ENCODE peak calls at places on chromosomes 13 and 19, in five cellular contexts. M is small intestine, O is SK-N-SH, Q is osteoblast, C is left ventricle myocardium inferior. Y is an unnamed sample.
A peak's percentile ranks its signal among the peaks of the same experiment; 100 is the strongest.

GRCh38 chr13:75123428-75123827 is 358.5 kb downstream of the TBC1D4 start:
- DNase-seq in M (no peak), O (no peak), Q (no peak), C (no peak), Y (no peak)

GRCh38 chr13:51683537-51684050 is 99.3 kb downstream of the WDFY2 start:
- DNase-seq in M (no peak), O (no peak), Q (no peak), C (no peak), Y (no peak)

GRCh38 chr13:97855570-97855970 is 97.9 kb upstream of the IPO5 start:
- DNase-seq in M (peak; percentile 67), O (peak; percentile 62), Q (peak; percentile 73), C (no peak), Y (peak; percentile 41)

GRCh38 chr19:45499196-45500180 is 1.2 kb downstream of the PPM1N start:
- DNase-seq in M (peak; percentile 72), O (peak; percentile 62), Q (peak; percentile 89), C (no peak), Y (peak; percentile 99)

GRCh38 chr19:45164577-45165335 is 4.0 kb upstream of the NKPD1 start:
- DNase-seq in M (peak; percentile 53), O (no peak), Q (peak; percentile 95), C (peak; percentile 45), Y (no peak)

GRCh38 chr19:43798546-43799409 is 3.5 kb downstream of the LYPD5 start:
- DNase-seq in M (peak; percentile 66), O (peak; percentile 65), Q (no peak), C (no peak), Y (peak; percentile 54)

GRCh38 chr13:80979035-80979641 is 638.2 kb upstream of the SPRY2 start:
- DNase-seq in M (peak; percentile 56), O (peak; percentile 59), Q (peak; percentile 45), C (no peak), Y (peak; percentile 50)

GRCh38 chr19:3642987-3643386 is 16.4 kb upstream of the CACTIN start:
- DNase-seq in M (no peak), O (peak; percentile 78), Q (no peak), C (no peak), Y (no peak)

GRCh38 chr19:7224205-7224833 is 69.9 kb downstream of the INSR start:
- DNase-seq in M (no peak), O (no peak), Q (peak; percentile 45), C (no peak), Y (no peak)

GRCh38 chr19:49335071-49335783 is at the start of gene CD37:
- DNase-seq in M (peak; percentile 15), O (no peak), Q (peak; percentile 30), C (no peak), Y (no peak)

GRCh38 chr19:29535984-29536508 is 10.3 kb downstream of the VSTM2B start:
- DNase-seq in M (no peak), O (no peak), Q (no peak), C (no peak), Y (no peak)

GRCh38 chr19:53394522-53394973 is 401 bp upstream of the ZNF765 start:
- DNase-seq in M (no peak), O (peak; percentile 70), Q (peak; percentile 81), C (peak; percentile 64), Y (peak; percentile 22)

GRCh38 chr13:113561417-113562084 is 23.0 kb upstream of the TFDP1 start:
- DNase-seq in M (no peak), O (no peak), Q (peak; percentile 41), C (no peak), Y (no peak)

GRCh38 chr13:23980160-23980551 is 82.9 kb upstream of the C1QTNF9B start:
- DNase-seq in M (peak; percentile 55), O (peak; percentile 89), Q (peak; percentile 98), C (peak; percentile 85), Y (peak; percentile 22)

GRCh38 chr13:94188173-94188869 is 291.2 kb downstream of the DCT start:
- DNase-seq in M (no peak), O (no peak), Q (no peak), C (no peak), Y (no peak)

GRCh38 chr13:30577381-30577780 is 40.3 kb upstream of the USPL1 start:
- DNase-seq in M (peak; percentile 18), O (no peak), Q (peak; percentile 64), C (no peak), Y (no peak)

GRCh38 chr13:24263652-24264051 is 45.7 kb upstream of the C1QTNF9 start:
- DNase-seq in M (no peak), O (no peak), Q (no peak), C (no peak), Y (no peak)

GRCh38 chr13:99434258-99434788 is 66.9 kb upstream of the TM9SF2 start:
- DNase-seq in M (peak; percentile 42), O (no peak), Q (no peak), C (no peak), Y (no peak)

GRCh38 chr13:77034883-77035282 is 7.9 kb upstream of the FBXL3 start:
- DNase-seq in M (no peak), O (no peak), Q (peak; percentile 65), C (no peak), Y (no peak)

GRCh38 chr19:42323852-42324654 is 1.4 kb upstream of the MEGF8 start:
- DNase-seq in M (no peak), O (peak; percentile 54), Q (peak; percentile 80), C (no peak), Y (no peak)

GRCh38 chr13:59914556-59914955 is 249.2 kb downstream of the DIAPH3 start:
- DNase-seq in M (no peak), O (no peak), Q (peak; percentile 45), C (no peak), Y (no peak)

GRCh38 chr13:114077938-114078335 is 54.5 kb downstream of the RASA3 start:
- DNase-seq in M (no peak), O (peak; percentile 99), Q (peak; percentile 83), C (no peak), Y (no peak)

GRCh38 chr13:31310781-31311180 is 111.0 kb downstream of the B3GLCT start:
- DNase-seq in M (no peak), O (no peak), Q (no peak), C (peak; percentile 55), Y (no peak)

GRCh38 chr13:34076943-34077703 is 259.2 kb downstream of the RFC3 start:
- DNase-seq in M (peak; percentile 3), O (peak; percentile 35), Q (no peak), C (no peak), Y (no peak)

GRCh38 chr19:35149463-35149862 is 5.1 kb upstream of the FXYD5 start:
- DNase-seq in M (no peak), O (no peak), Q (peak; percentile 50), C (no peak), Y (no peak)

GRCh38 chr19:35153701-35154534 is 617 bp upstream of the FXYD5 start:
- DNase-seq in M (no peak), O (peak; percentile 79), Q (peak; percentile 90), C (no peak), Y (no peak)

GRCh38 chr19:35150445-35150844 is 4.1 kb upstream of the FXYD5 start:
- DNase-seq in M (no peak), O (no peak), Q (no peak), C (no peak), Y (no peak)

GRCh38 chr19:35154535-35155406 is at the start of gene FXYD5:
- DNase-seq in M (peak; percentile 35), O (peak; percentile 60), Q (peak; percentile 98), C (peak; percentile 72), Y (no peak)

GRCh38 chr19:35151273-35152065 is 3.1 kb upstream of the FXYD5 start:
- DNase-seq in M (no peak), O (no peak), Q (peak; percentile 46), C (no peak), Y (no peak)
- H3K4me3 ChIP-seq in M (no peak overlapping the region), O (no peak overlapping the region), Q (no peak overlapping the region), C (no peak overlapping the region), Y (no peak overlapping the region)

GRCh38 chr19:11652492-11652891 is 55.2 kb downstream of the ZNF627 start:
- DNase-seq in M (no peak), O (no peak), Q (no peak), C (no peak), Y (no peak)
- H3K4me3 ChIP-seq in M (no peak overlapping the region), O (no peak overlapping the region), Q (no peak overlapping the region), C (no peak overlapping the region), Y (no peak overlapping the region)

GRCh38 chr13:102286326-102286725 is 115.5 kb downstream of the FGF14 start:
- DNase-seq in M (no peak), O (no peak), Q (no peak), C (no peak), Y (no peak)
- H3K4me3 ChIP-seq in M (no peak overlapping the region), O (no peak overlapping the region), Q (no peak overlapping the region), C (no peak overlapping the region), Y (no peak overlapping the region)

GRCh38 chr19:24048261-24048660 is 38.7 kb upstream of the ZNF254 start:
- DNase-seq in M (no peak), O (no peak), Q (no peak), C (no peak), Y (no peak)

GRCh38 chr19:24051516-24051915 is 35.5 kb upstream of the ZNF254 start:
- DNase-seq in M (no peak), O (no peak), Q (no peak), C (no peak), Y (no peak)

GRCh38 chr19:24046550-24046949 is 40.4 kb upstream of the ZNF254 start:
- DNase-seq in M (no peak), O (no peak), Q (no peak), C (no peak), Y (no peak)

GRCh38 chr19:24052811-24053210 is 34.2 kb upstream of the ZNF254 start:
- DNase-seq in M (no peak), O (no peak), Q (no peak), C (no peak), Y (no peak)

GRCh38 chr19:24049537-24049936 is 37.5 kb upstream of the ZNF254 start:
- DNase-seq in M (no peak), O (no peak), Q (no peak), C (no peak), Y (no peak)
- H3K4me3 ChIP-seq in M (no peak overlapping the region), O (no peak overlapping the region), Q (no peak overlapping the region), C (no peak overlapping the region), Y (no peak overlapping the region)

DNA sequence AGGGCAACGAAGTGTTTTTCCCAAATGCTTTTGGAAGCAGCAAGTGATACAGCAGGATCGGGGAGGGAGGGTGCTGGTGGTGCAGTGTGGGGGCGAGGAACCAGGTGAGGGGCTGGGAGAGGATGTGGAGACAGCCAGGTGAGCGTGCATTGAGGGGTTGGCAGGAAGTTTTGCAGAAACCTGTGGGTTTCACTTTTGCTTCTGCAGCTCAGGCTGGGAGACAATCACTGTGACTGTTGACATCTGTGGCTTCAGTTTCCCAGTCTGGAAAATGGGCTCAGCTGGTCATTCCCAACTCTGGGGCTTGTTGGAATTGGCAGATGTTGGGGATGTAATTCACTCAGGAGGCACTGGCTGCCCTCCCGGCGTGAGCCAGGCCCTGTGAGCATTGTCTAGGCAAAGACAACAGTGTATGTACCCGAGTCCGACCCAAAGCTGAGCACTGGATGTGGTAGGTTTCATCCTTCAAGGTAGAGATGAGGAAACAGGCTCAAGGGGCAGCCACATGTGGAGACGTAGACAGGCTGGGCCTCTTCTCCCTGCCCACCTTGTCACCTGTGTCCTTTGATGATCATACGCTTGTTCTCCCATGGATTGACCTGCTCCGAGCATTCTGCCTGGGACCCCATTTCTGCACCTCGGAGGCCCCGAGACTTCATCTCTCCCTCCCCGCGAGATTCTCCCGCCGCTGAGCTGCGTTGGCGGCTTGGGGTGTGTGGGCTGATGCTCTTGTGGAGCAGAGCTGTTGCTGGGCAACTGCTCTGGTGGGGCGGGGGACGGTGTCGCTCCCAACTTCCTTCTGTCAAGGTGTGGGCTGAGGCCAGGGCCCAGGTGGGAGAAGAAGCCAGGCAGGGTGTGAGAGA is 21.9 kb downstream of the MAST3 start:
- DNase-seq in M (peak; percentile 63), O (no peak), Q (peak; percentile 74), C (no peak), Y (no peak)
- H3K4me3 ChIP-seq in M (no peak overlapping the region), O (no peak overlapping the region), Q (no peak overlapping the region), C (no peak overlapping the region), Y (no peak overlapping the region)

Y was measured in iPS DF 6.9.